ENCODE peak calls at places on chromosomes 3 and 15, in seven cellular contexts. Q is hepatocyte, B is neural progenitor cell, N is H9, H is HepG2, U is mammary epithelial cell, W is fibroblast of lung. Y is an unnamed sample.

GRCh38 chr3:73680696-73681095 is 56.0 kb upstream of the PDZRN3 start:
- DNase-seq in Q (no peak), B (no peak), N (no peak), H (no peak), U (no peak), W (no peak), Y (no peak)

GRCh38 chr3:147348976-147349375 is 57.4 kb downstream of the ZIC4 start:
- DNase-seq in Q (no peak), B (no peak), N (no peak), H (no peak), U (no peak), W (no peak), Y (no peak)

GRCh38 chr3:188286087-188286513 is 132.1 kb downstream of the LPP start:
- DNase-seq in Q (no peak), B (no peak), N (no peak), H (no peak), U (peak; percentile 99), W (peak; percentile 99), Y (no peak)

GRCh38 chr3:187808466-187809291 is 63.4 kb upstream of the BCL6 start:
- DNase-seq in Q (peak; percentile 74), B (peak; percentile 67), N (no peak), H (peak; percentile 82), U (peak; percentile 79), W (no peak), Y (no peak)

GRCh38 chr3:37853691-37854413 is 7.8 kb upstream of the CTDSPL start:
- DNase-seq in Q (no peak), B (no peak), N (no peak), H (no peak), U (peak; percentile 97), W (no peak), Y (no peak)

GRCh38 chr3:168096210-168096795 is 579 bp upstream of the GOLIM4 start:
- DNase-seq in Q (peak; percentile 84), B (peak; percentile 67), N (peak; percentile 52), H (peak; percentile 87), U (peak; percentile 93), W (peak; percentile 94), Y (peak; percentile 88)

GRCh38 chr3:8460815-8461482 is 40.7 kb upstream of the LMCD1 start:
- DNase-seq in Q (no peak), B (no peak), N (no peak), H (no peak), U (peak; percentile 4), W (peak; percentile 69), Y (no peak)

GRCh38 chr3:123025642-123026521 is 1.7 kb downstream of the SEMA5B start:
- DNase-seq in Q (peak; percentile 53), B (peak; percentile 82), N (peak; percentile 79), H (no peak), U (no peak), W (no peak), Y (no peak)

GRCh38 chr3:72082121-72082715 is 297.3 kb upstream of the PROK2 start:
- DNase-seq in Q (no peak), B (no peak), N (no peak), H (no peak), U (no peak), W (no peak), Y (peak; percentile 88)
- H3K4me2 ChIP-seq in Q (peak overlapping the region; percentile 15), B (no peak overlapping the region), N (no peak overlapping the region), H (peak overlapping the region; percentile 46), U (no peak overlapping the region), W (no peak overlapping the region), Y (peak overlapping the region; percentile 66)

GRCh38 chr3:196216681-196217211 is 412 bp downstream of the SLC51A start:
- DNase-seq in Q (no peak), B (no peak), N (no peak), H (no peak), U (no peak), W (no peak), Y (no peak)

GRCh38 chr3:196218155-196218712 is 1.9 kb downstream of the SLC51A start:
- DNase-seq in Q (no peak), B (no peak), N (no peak), H (no peak), U (no peak), W (no peak), Y (no peak)

GRCh38 chr3:196219194-196219969 is 3.0 kb downstream of the SLC51A start:
- DNase-seq in Q (peak; percentile 77), B (peak; percentile 33), N (no peak), H (no peak), U (peak; percentile 90), W (peak; percentile 83), Y (peak; percentile 76)

GRCh38 chr3:196216081-196216564 is at the start of gene SLC51A:
- DNase-seq in Q (no peak), B (no peak), N (peak; percentile 81), H (no peak), U (no peak), W (no peak), Y (no peak)

GRCh38 chr3:196217307-196218154 is 1.2 kb downstream of the SLC51A start:
- DNase-seq in Q (no peak), B (no peak), N (no peak), H (no peak), U (no peak), W (no peak), Y (no peak)
- H3K4me2 ChIP-seq in Q (no peak overlapping the region), B (no peak overlapping the region), N (peak overlapping the region; percentile 45), H (peak overlapping the region; percentile 79), U (no peak overlapping the region), W (no peak overlapping the region), Y (no peak overlapping the region)

DNA sequence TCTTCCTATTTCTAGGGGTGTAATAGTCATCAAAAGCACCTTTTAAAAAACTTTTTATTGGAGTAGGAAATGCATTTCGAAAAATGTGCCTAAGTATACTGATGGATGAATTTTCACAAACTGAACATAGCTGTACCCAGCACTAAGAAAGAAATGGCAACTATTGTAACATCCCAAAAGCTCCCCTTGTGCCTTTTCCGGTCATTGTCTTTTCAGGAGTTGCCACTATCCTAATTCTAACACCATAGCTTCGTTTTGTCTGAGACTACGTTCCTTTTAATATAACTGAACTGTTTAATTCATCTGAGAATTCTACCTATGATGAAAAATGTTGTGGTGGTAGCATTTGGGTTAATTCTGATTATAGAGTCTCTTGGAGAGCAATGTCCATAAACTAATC is 1.9 kb downstream of the TIMMDC1 start:
- DNase-seq in Q (no peak), B (no peak), N (no peak), H (no peak), U (no peak), W (no peak), Y (no peak)
- H3K4me2 ChIP-seq in Q (peak overlapping the region; percentile 84), B (peak overlapping the region; percentile 93), N (peak overlapping the region; percentile 70), H (peak overlapping the region; percentile 78), U (peak overlapping the region; percentile 96), W (peak overlapping the region; percentile 58), Y (peak overlapping the region; percentile 97)

GRCh38 chr15:34795267-34796081 is at the start of gene ACTC1:
- DNase-seq in Q (peak; percentile 82), B (peak; percentile 74), N (peak; percentile 64), H (no peak), U (peak; percentile 50), W (peak; percentile 39), Y (no peak)
- H3K4me2 ChIP-seq in Q (peak within 1 kb of the TSS; percentile 76), B (peak within 1 kb of the TSS; percentile 74), N (peak within 1 kb of the TSS; percentile 29), H (peak within 1 kb of the TSS; percentile 24), U (peak within 1 kb of the TSS; percentile 73), W (peak within 1 kb of the TSS; percentile 62), Y (no peak within 1 kb of the TSS)

DNA sequence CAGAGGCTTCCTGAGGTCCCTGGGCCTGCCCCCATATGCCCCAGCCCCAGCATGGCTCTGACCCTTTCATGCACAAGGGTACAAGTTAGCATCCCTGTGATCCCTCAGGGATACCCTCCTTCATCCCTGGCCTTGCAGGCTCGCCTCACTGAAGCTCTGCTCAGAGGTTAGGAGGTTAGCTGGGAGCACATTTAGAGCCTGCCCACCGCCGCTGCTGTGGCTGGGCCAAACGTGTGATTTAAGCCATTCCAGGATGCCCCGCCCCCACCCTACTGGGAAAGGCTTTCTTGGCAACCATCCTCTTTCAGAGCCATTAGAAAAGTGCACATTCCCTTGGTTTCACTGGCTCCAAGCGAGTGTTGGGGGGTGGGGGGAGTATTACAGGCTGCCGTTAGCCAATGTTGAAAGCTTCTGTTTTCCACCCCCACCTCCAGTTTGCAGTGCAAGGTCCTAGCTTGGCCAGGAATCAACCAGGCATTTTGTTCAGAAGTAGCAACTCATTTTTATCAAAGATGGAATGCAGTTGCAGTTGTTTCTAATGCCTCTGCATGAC is 6.3 kb upstream of the HES1 start:
- DNase-seq in Q (peak; percentile 83), B (peak; percentile 88), N (peak; percentile 69), H (peak; percentile 80), U (no peak), W (no peak), Y (no peak)
- H3K4me2 ChIP-seq in Q (peak overlapping the region; percentile 75), B (peak overlapping the region; percentile 65), N (no peak overlapping the region), H (peak overlapping the region; percentile 87), U (no peak overlapping the region), W (no peak overlapping the region), Y (no peak overlapping the region)

GRCh38 chr15:90883971-90884718 is at the start of gene FES:
- DNase-seq in Q (peak; percentile 70), B (peak; percentile 71), N (peak; percentile 61), H (no peak), U (no peak), W (peak; percentile 60), Y (peak; percentile 78)
- H3K4me2 ChIP-seq in Q (peak within 1 kb of the TSS; percentile 95), B (peak within 1 kb of the TSS; percentile 72), N (peak within 1 kb of the TSS; percentile 8), H (peak within 1 kb of the TSS; percentile 72), U (no peak within 1 kb of the TSS), W (peak within 1 kb of the TSS; percentile 83), Y (peak within 1 kb of the TSS; percentile 63)

GRCh38 chr15:96181217-96181616 is 149.3 kb upstream of the NR2F2 start:
- DNase-seq in Q (no peak), B (no peak), N (no peak), H (no peak), U (no peak), W (no peak), Y (no peak)

GRCh38 chr15:96183020-96183926 is 147.2 kb upstream of the NR2F2 start:
- DNase-seq in Q (no peak), B (peak; percentile 68), N (no peak), H (peak; percentile 39), U (no peak), W (no peak), Y (no peak)

GRCh38 chr15:96181873-96182301 is 148.6 kb upstream of the NR2F2 start:
- DNase-seq in Q (no peak), B (no peak), N (no peak), H (no peak), U (peak; percentile 79), W (peak; percentile 98), Y (no peak)

GRCh38 chr15:96177279-96177678 is 153.2 kb upstream of the NR2F2 start:
- DNase-seq in Q (no peak), B (no peak), N (no peak), H (no peak), U (no peak), W (no peak), Y (no peak)

DNA sequence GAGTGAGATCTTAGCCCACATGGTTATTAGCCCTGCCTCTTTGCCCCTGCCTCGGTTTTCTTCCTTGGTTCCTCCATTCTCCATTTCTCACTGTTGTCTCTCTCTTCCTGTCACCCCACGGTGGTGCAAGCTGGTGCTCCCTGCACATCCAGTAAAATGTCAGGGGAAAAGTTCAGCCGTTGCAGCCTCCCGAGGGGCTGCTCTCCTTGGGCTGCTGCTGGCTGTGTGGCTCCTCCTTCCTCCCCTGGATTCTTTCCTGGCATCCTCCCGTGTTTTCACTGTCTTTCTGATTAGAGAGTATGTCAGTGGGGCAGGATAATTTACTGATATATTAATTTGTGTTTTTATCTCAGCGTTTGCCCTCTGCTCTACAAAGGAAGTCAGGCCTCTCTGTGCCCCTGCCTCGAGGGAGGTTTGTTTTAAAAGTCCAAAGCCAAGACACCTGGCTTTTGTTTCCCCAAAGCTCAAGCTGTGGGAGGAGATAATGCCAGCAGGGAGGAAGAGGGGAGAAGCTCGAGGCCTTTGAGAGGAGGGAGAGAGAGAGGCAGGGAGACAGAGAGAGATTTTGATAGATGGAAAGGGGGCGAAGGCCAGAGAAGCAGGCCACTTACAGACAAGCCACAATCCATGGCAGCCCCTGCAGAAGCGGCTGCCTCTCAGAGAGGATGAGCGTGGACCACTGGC is 150.3 kb upstream of the NR2F2 start:
- DNase-seq in Q (no peak), B (no peak), N (no peak), H (no peak), U (no peak), W (no peak), Y (no peak)
- H3K4me2 ChIP-seq in Q (no peak overlapping the region), B (peak overlapping the region; percentile 40), N (no peak overlapping the region), H (no peak overlapping the region), U (no peak overlapping the region), W (no peak overlapping the region), Y (no peak overlapping the region)